ENCODE peak calls at places on chromosomes 11 and 22, in ten cellular contexts. One of them, this sample, is unnamed.

GRCh38 chr11:35174666-35175065 is 35.7 kb downstream of the CD44 start:
- DNase-seq in body of pancreas: no peak
- DNase-seq in upper lobe of right lung: no peak
- DNase-seq in ovary: no peak
- DNase-seq in Peyer's patch: no peak
- DNase-seq in fibroblast of mammary gland: peak
- DNase-seq in foreskin fibroblast: no peak
- DNase-seq in pancreas: no peak
- DNase-seq in progenitor cell of endocrine pancreas: no peak
- DNase-seq in adrenal gland: no peak
- DNase-seq in this sample: no peak

GRCh38 chr22:20551805-20552449 is 44.5 kb downstream of the MED15 start:
- DNase-seq in body of pancreas: peak
- DNase-seq in upper lobe of right lung: no peak
- DNase-seq in ovary: no peak
- DNase-seq in Peyer's patch: no peak
- DNase-seq in fibroblast of mammary gland: no peak
- DNase-seq in foreskin fibroblast: no peak
- DNase-seq in pancreas: peak
- DNase-seq in progenitor cell of endocrine pancreas: no peak
- DNase-seq in adrenal gland: peak
- DNase-seq in this sample: no peak

GRCh38 chr11:129279326-129280026 is 87.4 kb upstream of the ARHGAP32 start:
- DNase-seq in body of pancreas: peak
- DNase-seq in upper lobe of right lung: peak
- DNase-seq in ovary: peak
- DNase-seq in Peyer's patch: peak
- DNase-seq in fibroblast of mammary gland: peak
- DNase-seq in foreskin fibroblast: peak
- DNase-seq in pancreas: peak
- DNase-seq in progenitor cell of endocrine pancreas: peak
- DNase-seq in adrenal gland: peak
- DNase-seq in this sample: peak

GRCh38 chr11:58958500-58958899 is 19.2 kb downstream of the GLYATL1 start:
- DNase-seq in body of pancreas: peak
- DNase-seq in upper lobe of right lung: no peak
- DNase-seq in ovary: no peak
- DNase-seq in Peyer's patch: peak
- DNase-seq in fibroblast of mammary gland: peak
- DNase-seq in foreskin fibroblast: no peak
- DNase-seq in pancreas: peak
- DNase-seq in progenitor cell of endocrine pancreas: no peak
- DNase-seq in adrenal gland: no peak
- DNase-seq in this sample: peak

GRCh38 chr11:36702330-36703054 is 104.5 kb upstream of the RAG2 start:
- DNase-seq in body of pancreas: peak
- DNase-seq in upper lobe of right lung: no peak
- DNase-seq in ovary: peak
- DNase-seq in Peyer's patch: peak
- DNase-seq in fibroblast of mammary gland: peak
- DNase-seq in foreskin fibroblast: peak
- DNase-seq in pancreas: peak
- DNase-seq in progenitor cell of endocrine pancreas: peak
- DNase-seq in adrenal gland: peak
- DNase-seq in this sample: peak

GRCh38 chr11:69511358-69512015 is 30.0 kb downstream of the LINC01488 start:
- DNase-seq in body of pancreas: no peak
- DNase-seq in upper lobe of right lung: peak
- DNase-seq in ovary: no peak
- DNase-seq in Peyer's patch: no peak
- DNase-seq in fibroblast of mammary gland: peak
- DNase-seq in foreskin fibroblast: no peak
- DNase-seq in pancreas: no peak
- DNase-seq in progenitor cell of endocrine pancreas: no peak
- DNase-seq in adrenal gland: no peak
- DNase-seq in this sample: no peak

GRCh38 chr11:134355656-134356055 is 23.9 kb downstream of the GLB1L2 start:
- DNase-seq in body of pancreas: no peak
- DNase-seq in upper lobe of right lung: peak
- DNase-seq in ovary: no peak
- DNase-seq in Peyer's patch: peak
- DNase-seq in fibroblast of mammary gland: no peak
- DNase-seq in foreskin fibroblast: no peak
- DNase-seq in pancreas: no peak
- DNase-seq in progenitor cell of endocrine pancreas: no peak
- DNase-seq in adrenal gland: no peak
- DNase-seq in this sample: no peak

GRCh38 chr22:45807156-45807915 is 135.7 kb downstream of the ATXN10 start:
- DNase-seq in body of pancreas: no peak
- DNase-seq in upper lobe of right lung: no peak
- DNase-seq in ovary: no peak
- DNase-seq in Peyer's patch: no peak
- DNase-seq in fibroblast of mammary gland: no peak
- DNase-seq in foreskin fibroblast: no peak
- DNase-seq in pancreas: no peak
- DNase-seq in progenitor cell of endocrine pancreas: no peak
- DNase-seq in adrenal gland: no peak
- DNase-seq in this sample: no peak

GRCh38 chr22:46370584-46371373 is 35.3 kb downstream of the TRMU start:
- DNase-seq in body of pancreas: no peak
- DNase-seq in upper lobe of right lung: no peak
- DNase-seq in ovary: no peak
- DNase-seq in Peyer's patch: no peak
- DNase-seq in fibroblast of mammary gland: no peak
- DNase-seq in foreskin fibroblast: no peak
- DNase-seq in pancreas: no peak
- DNase-seq in progenitor cell of endocrine pancreas: no peak
- DNase-seq in adrenal gland: no peak
- DNase-seq in this sample: no peak

GRCh38 chr11:126870021-126870420 is 130.5 kb downstream of the KIRREL3 start:
- DNase-seq in body of pancreas: no peak
- DNase-seq in upper lobe of right lung: no peak
- DNase-seq in ovary: no peak
- DNase-seq in Peyer's patch: no peak
- DNase-seq in fibroblast of mammary gland: no peak
- DNase-seq in foreskin fibroblast: peak
- DNase-seq in pancreas: no peak
- DNase-seq in progenitor cell of endocrine pancreas: no peak
- DNase-seq in adrenal gland: no peak
- DNase-seq in this sample: no peak

GRCh38 chr11:118227865-118228785 is 3.3 kb upstream of the JAML start:
- DNase-seq in body of pancreas: no peak
- DNase-seq in upper lobe of right lung: no peak
- DNase-seq in ovary: no peak
- DNase-seq in Peyer's patch: peak
- DNase-seq in fibroblast of mammary gland: no peak
- DNase-seq in foreskin fibroblast: no peak
- DNase-seq in pancreas: no peak
- DNase-seq in progenitor cell of endocrine pancreas: no peak
- DNase-seq in adrenal gland: no peak
- DNase-seq in this sample: no peak

GRCh38 chr22:46368422-46368821 is 32.9 kb downstream of the TRMU start:
- DNase-seq in body of pancreas: no peak
- DNase-seq in upper lobe of right lung: no peak
- DNase-seq in ovary: no peak
- DNase-seq in Peyer's patch: no peak
- DNase-seq in fibroblast of mammary gland: no peak
- DNase-seq in foreskin fibroblast: no peak
- DNase-seq in pancreas: no peak
- DNase-seq in progenitor cell of endocrine pancreas: no peak
- DNase-seq in adrenal gland: no peak
- DNase-seq in this sample: no peak

GRCh38 chr11:65778901-65779668 is 1.7 kb downstream of the AP5B1 start:
- DNase-seq in body of pancreas: no peak
- DNase-seq in upper lobe of right lung: peak
- DNase-seq in ovary: no peak
- DNase-seq in Peyer's patch: no peak
- DNase-seq in fibroblast of mammary gland: no peak
- DNase-seq in foreskin fibroblast: no peak
- DNase-seq in pancreas: peak
- DNase-seq in progenitor cell of endocrine pancreas: no peak
- DNase-seq in adrenal gland: peak
- DNase-seq in this sample: no peak

GRCh38 chr11:96185220-96185768 is 157.7 kb downstream of the MAML2 start:
- DNase-seq in body of pancreas: no peak
- DNase-seq in upper lobe of right lung: no peak
- DNase-seq in ovary: no peak
- DNase-seq in Peyer's patch: peak
- DNase-seq in fibroblast of mammary gland: no peak
- DNase-seq in foreskin fibroblast: no peak
- DNase-seq in pancreas: no peak
- DNase-seq in progenitor cell of endocrine pancreas: no peak
- DNase-seq in adrenal gland: no peak
- DNase-seq in this sample: no peak
- TF ChIP-seq CTCF in body of pancreas: no peak
- TF ChIP-seq CTCF in upper lobe of right lung: no peak
- TF ChIP-seq CTCF in ovary: no peak
- TF ChIP-seq CTCF in Peyer's patch: no peak
- TF ChIP-seq CTCF in fibroblast of mammary gland: no peak
- TF ChIP-seq CTCF in foreskin fibroblast: no peak
- TF ChIP-seq CTCF in pancreas: no peak
- TF ChIP-seq CTCF in progenitor cell of endocrine pancreas: no peak
- TF ChIP-seq CTCF in adrenal gland: no peak
- TF ChIP-seq CTCF in this sample: no peak

DNA sequence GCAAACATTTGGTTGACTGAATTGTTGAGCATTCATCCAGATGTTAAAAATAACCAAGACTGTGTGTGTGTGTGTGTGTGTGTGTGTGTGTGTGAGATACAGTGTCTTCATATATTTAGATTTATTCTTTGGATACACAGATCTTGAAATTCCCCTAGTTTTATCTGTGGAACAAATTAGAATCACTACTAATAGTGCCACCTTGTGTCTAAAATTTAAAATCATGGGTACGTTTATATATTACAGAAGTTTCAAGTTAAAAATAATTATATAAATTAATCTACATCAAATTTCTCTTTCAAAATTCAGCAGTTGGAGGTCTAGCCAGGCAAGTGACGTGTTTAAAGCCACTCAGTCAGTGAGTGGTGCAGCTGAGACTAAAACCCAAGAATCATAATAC is 1566.2 kb upstream of the TENM4 start:
- DNase-seq in body of pancreas: no peak
- DNase-seq in upper lobe of right lung: no peak
- DNase-seq in ovary: no peak
- DNase-seq in Peyer's patch: no peak
- DNase-seq in fibroblast of mammary gland: peak
- DNase-seq in foreskin fibroblast: no peak
- DNase-seq in pancreas: no peak
- DNase-seq in progenitor cell of endocrine pancreas: no peak
- DNase-seq in adrenal gland: no peak
- DNase-seq in this sample: no peak
- TF ChIP-seq CTCF in body of pancreas: no peak
- TF ChIP-seq CTCF in upper lobe of right lung: no peak
- TF ChIP-seq CTCF in ovary: no peak
- TF ChIP-seq CTCF in Peyer's patch: peak
- TF ChIP-seq CTCF in fibroblast of mammary gland: no peak
- TF ChIP-seq CTCF in foreskin fibroblast: no peak
- TF ChIP-seq CTCF in pancreas: no peak
- TF ChIP-seq CTCF in progenitor cell of endocrine pancreas: peak
- TF ChIP-seq CTCF in adrenal gland: peak
- TF ChIP-seq CTCF in this sample: no peak

DNA sequence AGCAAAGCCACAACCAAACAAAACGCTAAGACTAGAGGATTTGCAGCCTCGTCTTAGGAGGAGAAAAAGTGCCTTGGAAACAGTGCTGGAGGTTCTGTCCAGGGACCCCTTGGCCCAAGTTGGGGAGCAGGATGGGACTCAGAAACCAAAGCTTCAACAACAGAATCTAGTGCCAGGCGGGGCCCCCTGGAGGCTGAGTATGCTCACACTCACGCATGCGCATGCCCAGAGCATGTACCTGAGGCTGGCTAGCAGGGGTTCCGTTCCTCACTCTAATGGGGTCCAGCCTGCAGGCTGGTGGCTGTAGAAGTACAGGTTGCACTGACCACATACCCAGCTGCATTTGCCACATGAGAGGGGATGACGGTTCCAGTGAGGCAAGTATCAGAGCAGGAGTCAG is 568.6 kb upstream of the CADM1 start:
- DNase-seq in body of pancreas: peak
- DNase-seq in upper lobe of right lung: no peak
- DNase-seq in ovary: no peak
- DNase-seq in Peyer's patch: no peak
- DNase-seq in fibroblast of mammary gland: no peak
- DNase-seq in foreskin fibroblast: no peak
- DNase-seq in pancreas: no peak
- DNase-seq in progenitor cell of endocrine pancreas: no peak
- DNase-seq in adrenal gland: no peak
- DNase-seq in this sample: peak
- TF ChIP-seq CTCF in body of pancreas: no peak
- TF ChIP-seq CTCF in upper lobe of right lung: no peak
- TF ChIP-seq CTCF in ovary: no peak
- TF ChIP-seq CTCF in Peyer's patch: no peak
- TF ChIP-seq CTCF in fibroblast of mammary gland: no peak
- TF ChIP-seq CTCF in foreskin fibroblast: no peak
- TF ChIP-seq CTCF in pancreas: no peak
- TF ChIP-seq CTCF in progenitor cell of endocrine pancreas: peak
- TF ChIP-seq CTCF in adrenal gland: no peak
- TF ChIP-seq CTCF in this sample: peak

GRCh38 chr22:30176431-30176830 is 70.1 kb downstream of the LIF start:
- DNase-seq in body of pancreas: no peak
- DNase-seq in upper lobe of right lung: no peak
- DNase-seq in ovary: no peak
- DNase-seq in Peyer's patch: no peak
- DNase-seq in fibroblast of mammary gland: no peak
- DNase-seq in foreskin fibroblast: no peak
- DNase-seq in pancreas: no peak
- DNase-seq in progenitor cell of endocrine pancreas: no peak
- DNase-seq in adrenal gland: no peak
- DNase-seq in this sample: no peak

GRCh38 chr22:30181459-30182353 is 64.9 kb downstream of the LIF start:
- DNase-seq in body of pancreas: no peak
- DNase-seq in upper lobe of right lung: no peak
- DNase-seq in ovary: no peak
- DNase-seq in Peyer's patch: no peak
- DNase-seq in fibroblast of mammary gland: no peak
- DNase-seq in foreskin fibroblast: no peak
- DNase-seq in pancreas: no peak
- DNase-seq in progenitor cell of endocrine pancreas: no peak
- DNase-seq in adrenal gland: no peak
- DNase-seq in this sample: no peak

GRCh38 chr22:30180616-30181015 is 65.9 kb downstream of the LIF start:
- DNase-seq in body of pancreas: no peak
- DNase-seq in upper lobe of right lung: no peak
- DNase-seq in ovary: no peak
- DNase-seq in Peyer's patch: no peak
- DNase-seq in fibroblast of mammary gland: no peak
- DNase-seq in foreskin fibroblast: no peak
- DNase-seq in pancreas: no peak
- DNase-seq in progenitor cell of endocrine pancreas: no peak
- DNase-seq in adrenal gland: no peak
- DNase-seq in this sample: no peak

GRCh38 chr22:30175743-30176288 is 70.7 kb downstream of the LIF start:
- DNase-seq in body of pancreas: no peak
- DNase-seq in upper lobe of right lung: no peak
- DNase-seq in ovary: no peak
- DNase-seq in Peyer's patch: no peak
- DNase-seq in fibroblast of mammary gland: no peak
- DNase-seq in foreskin fibroblast: no peak
- DNase-seq in pancreas: no peak
- DNase-seq in progenitor cell of endocrine pancreas: no peak
- DNase-seq in adrenal gland: no peak
- DNase-seq in this sample: no peak

GRCh38 chr22:30178180-30179126 is 68.1 kb downstream of the LIF start:
- DNase-seq in body of pancreas: peak
- DNase-seq in upper lobe of right lung: no peak
- DNase-seq in ovary: no peak
- DNase-seq in Peyer's patch: no peak
- DNase-seq in fibroblast of mammary gland: no peak
- DNase-seq in foreskin fibroblast: no peak
- DNase-seq in pancreas: no peak
- DNase-seq in progenitor cell of endocrine pancreas: no peak
- DNase-seq in adrenal gland: no peak
- DNase-seq in this sample: no peak
- TF ChIP-seq CTCF in body of pancreas: no peak
- TF ChIP-seq CTCF in upper lobe of right lung: no peak
- TF ChIP-seq CTCF in ovary: no peak
- TF ChIP-seq CTCF in Peyer's patch: no peak
- TF ChIP-seq CTCF in fibroblast of mammary gland: no peak
- TF ChIP-seq CTCF in foreskin fibroblast: no peak
- TF ChIP-seq CTCF in pancreas: no peak
- TF ChIP-seq CTCF in progenitor cell of endocrine pancreas: peak
- TF ChIP-seq CTCF in adrenal gland: no peak
- TF ChIP-seq CTCF in this sample: no peak

This sample was measured in nephron progenitor cell.